ENCODE peak calls at places on chromosome 20, in nine cellular contexts. One of them, this sample, is unnamed.

GRCh38 chr20:9110916-9111432 is 42.1 kb downstream of the PLCB4 start:
- DNase-seq in heart left ventricle: no peak
- DNase-seq in left lung: no peak
- DNase-seq in PC-9: no peak
- DNase-seq in IMR-90: no peak
- DNase-seq in cardiac fibroblast: no peak
- DNase-seq in fibroblast of mammary gland: peak; percentile 24
- DNase-seq in CD8-positive, alpha-beta T cell: no peak
- DNase-seq in hepatocyte: no peak
- DNase-seq in this sample: no peak

GRCh38 chr20:60050193-60050960 is 92.2 kb downstream of the CDH26 start:
- DNase-seq in heart left ventricle: no peak
- DNase-seq in left lung: no peak
- DNase-seq in PC-9: peak; percentile 62
- DNase-seq in IMR-90: no peak
- DNase-seq in cardiac fibroblast: no peak
- DNase-seq in fibroblast of mammary gland: no peak
- DNase-seq in CD8-positive, alpha-beta T cell: no peak
- DNase-seq in hepatocyte: peak; percentile 66
- DNase-seq in this sample: peak; percentile 66

GRCh38 chr20:7302256-7302655 is 534.8 kb downstream of the BMP2 start:
- DNase-seq in heart left ventricle: no peak
- DNase-seq in left lung: no peak
- DNase-seq in PC-9: no peak
- DNase-seq in IMR-90: no peak
- DNase-seq in cardiac fibroblast: no peak
- DNase-seq in fibroblast of mammary gland: no peak
- DNase-seq in CD8-positive, alpha-beta T cell: no peak
- DNase-seq in hepatocyte: no peak
- DNase-seq in this sample: peak; percentile 40

GRCh38 chr20:44805991-44806729 is 4.2 kb downstream of the RIMS4 start:
- DNase-seq in heart left ventricle: no peak
- DNase-seq in left lung: peak; percentile 77
- DNase-seq in PC-9: no peak
- DNase-seq in IMR-90: peak; percentile 25
- DNase-seq in cardiac fibroblast: peak; percentile 89
- DNase-seq in fibroblast of mammary gland: peak; percentile 71
- DNase-seq in CD8-positive, alpha-beta T cell: no peak
- DNase-seq in hepatocyte: peak; percentile 72
- DNase-seq in this sample: no peak

GRCh38 chr20:20593447-20594170 is 118.8 kb downstream of the RALGAPA2 start:
- DNase-seq in heart left ventricle: no peak
- DNase-seq in left lung: no peak
- DNase-seq in PC-9: no peak
- DNase-seq in IMR-90: peak; percentile 65
- DNase-seq in cardiac fibroblast: peak; percentile 56
- DNase-seq in fibroblast of mammary gland: peak; percentile 67
- DNase-seq in CD8-positive, alpha-beta T cell: no peak
- DNase-seq in hepatocyte: peak; percentile 73
- DNase-seq in this sample: peak; percentile 39

GRCh38 chr20:62377615-62378085 is 9.3 kb upstream of the RPS21 start:
- DNase-seq in heart left ventricle: peak; percentile 65
- DNase-seq in left lung: no peak
- DNase-seq in PC-9: no peak
- DNase-seq in IMR-90: no peak
- DNase-seq in cardiac fibroblast: no peak
- DNase-seq in fibroblast of mammary gland: no peak
- DNase-seq in CD8-positive, alpha-beta T cell: no peak
- DNase-seq in hepatocyte: no peak
- DNase-seq in this sample: no peak

GRCh38 chr20:59751075-59751711 is 146.9 kb downstream of the PHACTR3 start:
- DNase-seq in heart left ventricle: peak; percentile 87
- DNase-seq in left lung: peak; percentile 88
- DNase-seq in PC-9: no peak
- DNase-seq in IMR-90: peak; percentile 24
- DNase-seq in cardiac fibroblast: peak; percentile 48
- DNase-seq in fibroblast of mammary gland: peak; percentile 41
- DNase-seq in CD8-positive, alpha-beta T cell: no peak
- DNase-seq in hepatocyte: peak; percentile 78
- DNase-seq in this sample: peak; percentile 25

GRCh38 chr20:46979603-46980241 is 85.1 kb downstream of the EYA2 start:
- DNase-seq in heart left ventricle: no peak
- DNase-seq in left lung: no peak
- DNase-seq in PC-9: no peak
- DNase-seq in IMR-90: no peak
- DNase-seq in cardiac fibroblast: no peak
- DNase-seq in fibroblast of mammary gland: no peak
- DNase-seq in CD8-positive, alpha-beta T cell: no peak
- DNase-seq in hepatocyte: no peak
- DNase-seq in this sample: peak; percentile 61

GRCh38 chr20:47392015-47392720 is 35.7 kb upstream of the ZMYND8 start:
- DNase-seq in heart left ventricle: no peak
- DNase-seq in left lung: no peak
- DNase-seq in PC-9: peak; percentile 100
- DNase-seq in IMR-90: peak; percentile 97
- DNase-seq in cardiac fibroblast: peak; percentile 91
- DNase-seq in fibroblast of mammary gland: peak; percentile 98
- DNase-seq in CD8-positive, alpha-beta T cell: no peak
- DNase-seq in hepatocyte: no peak
- DNase-seq in this sample: peak; percentile 99

GRCh38 chr20:4710106-4710475 is 11.6 kb upstream of the PRND start:
- DNase-seq in heart left ventricle: no peak
- DNase-seq in left lung: no peak
- DNase-seq in PC-9: no peak
- DNase-seq in IMR-90: no peak
- DNase-seq in cardiac fibroblast: no peak
- DNase-seq in fibroblast of mammary gland: no peak
- DNase-seq in CD8-positive, alpha-beta T cell: no peak
- DNase-seq in hepatocyte: no peak
- DNase-seq in this sample: no peak

GRCh38 chr20:63740501-63741353 is 1.2 kb downstream of the SLC2A4RG start:
- DNase-seq in heart left ventricle: peak; percentile 96
- DNase-seq in left lung: peak; percentile 95
- DNase-seq in PC-9: peak; percentile 82
- DNase-seq in IMR-90: peak; percentile 86
- DNase-seq in cardiac fibroblast: peak; percentile 95
- DNase-seq in fibroblast of mammary gland: peak; percentile 89
- DNase-seq in CD8-positive, alpha-beta T cell: peak; percentile 46
- DNase-seq in hepatocyte: peak; percentile 95
- DNase-seq in this sample: peak; percentile 71
- TF ChIP-seq CTCF in heart left ventricle: peak; percentile 14
- TF ChIP-seq CTCF in left lung: no peak
- TF ChIP-seq CTCF in PC-9: no peak
- TF ChIP-seq CTCF in IMR-90: peak; percentile 21
- TF ChIP-seq CTCF in cardiac fibroblast: no peak
- TF ChIP-seq CTCF in fibroblast of mammary gland: no peak
- TF ChIP-seq CTCF in CD8-positive, alpha-beta T cell: no peak
- TF ChIP-seq CTCF in hepatocyte: peak; percentile 20
- TF ChIP-seq CTCF in this sample: peak; percentile 42

GRCh38 chr20:49790077-49790798 is 22.4 kb upstream of the SLC9A8 start:
- DNase-seq in heart left ventricle: no peak
- DNase-seq in left lung: no peak
- DNase-seq in PC-9: peak; percentile 99
- DNase-seq in IMR-90: peak; percentile 89
- DNase-seq in cardiac fibroblast: peak; percentile 88
- DNase-seq in fibroblast of mammary gland: no peak
- DNase-seq in CD8-positive, alpha-beta T cell: no peak
- DNase-seq in hepatocyte: peak; percentile 65
- DNase-seq in this sample: no peak

GRCh38 chr20:49791165-49791564 is 21.5 kb upstream of the SLC9A8 start:
- DNase-seq in heart left ventricle: no peak
- DNase-seq in left lung: no peak
- DNase-seq in PC-9: no peak
- DNase-seq in IMR-90: no peak
- DNase-seq in cardiac fibroblast: no peak
- DNase-seq in fibroblast of mammary gland: no peak
- DNase-seq in CD8-positive, alpha-beta T cell: no peak
- DNase-seq in hepatocyte: no peak
- DNase-seq in this sample: no peak

GRCh38 chr20:49794336-49795124 is 18.1 kb upstream of the SLC9A8 start:
- DNase-seq in heart left ventricle: no peak
- DNase-seq in left lung: no peak
- DNase-seq in PC-9: peak; percentile 66
- DNase-seq in IMR-90: no peak
- DNase-seq in cardiac fibroblast: no peak
- DNase-seq in fibroblast of mammary gland: no peak
- DNase-seq in CD8-positive, alpha-beta T cell: no peak
- DNase-seq in hepatocyte: no peak
- DNase-seq in this sample: peak; percentile 43

GRCh38 chr20:49792611-49793010 is 20.0 kb upstream of the SLC9A8 start:
- DNase-seq in heart left ventricle: no peak
- DNase-seq in left lung: no peak
- DNase-seq in PC-9: no peak
- DNase-seq in IMR-90: no peak
- DNase-seq in cardiac fibroblast: no peak
- DNase-seq in fibroblast of mammary gland: no peak
- DNase-seq in CD8-positive, alpha-beta T cell: no peak
- DNase-seq in hepatocyte: no peak
- DNase-seq in this sample: no peak

GRCh38 chr20:49792006-49792405 is 20.6 kb upstream of the SLC9A8 start:
- DNase-seq in heart left ventricle: no peak
- DNase-seq in left lung: no peak
- DNase-seq in PC-9: no peak
- DNase-seq in IMR-90: peak; percentile 49
- DNase-seq in cardiac fibroblast: no peak
- DNase-seq in fibroblast of mammary gland: no peak
- DNase-seq in CD8-positive, alpha-beta T cell: no peak
- DNase-seq in hepatocyte: no peak
- DNase-seq in this sample: no peak
- H3K4me3 ChIP-seq in heart left ventricle: no peak overlapping the region
- H3K4me3 ChIP-seq in left lung: no peak overlapping the region
- H3K4me3 ChIP-seq in PC-9: no peak overlapping the region
- H3K4me3 ChIP-seq in IMR-90: no peak overlapping the region
- H3K4me3 ChIP-seq in cardiac fibroblast: no peak overlapping the region
- H3K4me3 ChIP-seq in fibroblast of mammary gland: no peak overlapping the region
- H3K4me3 ChIP-seq in CD8-positive, alpha-beta T cell: no peak overlapping the region
- H3K4me3 ChIP-seq in hepatocyte: no peak overlapping the region
- H3K4me3 ChIP-seq in this sample: no peak overlapping the region

GRCh38 chr20:31560094-31560899 is 44.8 kb upstream of the ID1 start:
- DNase-seq in heart left ventricle: peak; percentile 85
- DNase-seq in left lung: peak; percentile 91
- DNase-seq in PC-9: peak; percentile 90
- DNase-seq in IMR-90: peak; percentile 86
- DNase-seq in cardiac fibroblast: peak; percentile 93
- DNase-seq in fibroblast of mammary gland: peak; percentile 87
- DNase-seq in CD8-positive, alpha-beta T cell: peak; percentile 78
- DNase-seq in hepatocyte: peak; percentile 83
- DNase-seq in this sample: peak; percentile 72
- TF ChIP-seq CTCF in heart left ventricle: peak; percentile 79
- TF ChIP-seq CTCF in left lung: peak; percentile 91
- TF ChIP-seq CTCF in PC-9: peak; percentile 95
- TF ChIP-seq CTCF in IMR-90: peak; percentile 91
- TF ChIP-seq CTCF in cardiac fibroblast: peak; percentile 94
- TF ChIP-seq CTCF in fibroblast of mammary gland: peak; percentile 96
- TF ChIP-seq CTCF in CD8-positive, alpha-beta T cell: peak; percentile 79
- TF ChIP-seq CTCF in hepatocyte: peak; percentile 98
- TF ChIP-seq CTCF in this sample: peak; percentile 90

GRCh38 chr20:18412202-18412901 is 54.5 kb downstream of the DZANK1 start:
- DNase-seq in heart left ventricle: no peak
- DNase-seq in left lung: no peak
- DNase-seq in PC-9: no peak
- DNase-seq in IMR-90: no peak
- DNase-seq in cardiac fibroblast: no peak
- DNase-seq in fibroblast of mammary gland: no peak
- DNase-seq in CD8-positive, alpha-beta T cell: no peak
- DNase-seq in hepatocyte: no peak
- DNase-seq in this sample: no peak
- H3K4me3 ChIP-seq in heart left ventricle: no peak overlapping the region
- H3K4me3 ChIP-seq in left lung: no peak overlapping the region
- H3K4me3 ChIP-seq in PC-9: no peak overlapping the region
- H3K4me3 ChIP-seq in IMR-90: no peak overlapping the region
- H3K4me3 ChIP-seq in cardiac fibroblast: no peak overlapping the region
- H3K4me3 ChIP-seq in fibroblast of mammary gland: no peak overlapping the region
- H3K4me3 ChIP-seq in CD8-positive, alpha-beta T cell: no peak overlapping the region
- H3K4me3 ChIP-seq in hepatocyte: no peak overlapping the region
- H3K4me3 ChIP-seq in this sample: no peak overlapping the region

DNA sequence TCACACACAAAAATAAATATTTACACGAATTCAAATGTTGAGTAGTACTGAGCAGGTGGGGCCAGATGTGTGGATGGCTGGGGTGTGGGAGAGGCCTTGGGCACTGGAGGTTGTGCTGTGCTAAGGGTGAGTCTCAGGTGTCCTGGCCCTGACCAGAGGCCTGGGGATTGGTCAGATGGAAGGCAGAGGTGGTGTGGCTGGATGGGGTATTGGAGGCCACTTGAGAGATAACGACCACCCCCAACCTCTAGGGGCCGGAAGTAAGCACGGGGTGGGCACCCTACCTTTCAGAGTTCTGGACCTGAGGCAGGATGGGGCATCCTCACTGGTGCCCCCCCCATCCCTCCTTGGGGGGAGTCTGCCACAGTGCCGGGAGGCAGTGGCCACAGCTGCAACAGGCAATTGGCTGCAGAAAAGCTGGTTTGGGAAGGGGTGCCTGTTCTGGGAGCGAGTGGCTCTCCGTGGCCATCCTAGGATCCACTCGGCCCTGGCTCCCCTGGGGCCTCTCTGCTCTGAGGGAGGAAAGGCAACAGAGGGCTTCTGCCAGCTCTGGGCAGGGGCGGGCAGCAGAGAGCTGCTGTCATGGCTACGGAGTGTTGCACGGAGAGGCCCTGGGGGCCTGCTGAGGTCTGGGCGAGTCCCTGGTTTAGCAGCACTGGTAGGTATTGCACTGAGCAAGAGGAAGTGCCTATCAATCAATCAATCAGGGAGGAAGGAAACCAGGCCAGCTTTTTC is 87.6 kb downstream of the ASXL1 start:
- DNase-seq in heart left ventricle: no peak
- DNase-seq in left lung: no peak
- DNase-seq in PC-9: no peak
- DNase-seq in IMR-90: no peak
- DNase-seq in cardiac fibroblast: no peak
- DNase-seq in fibroblast of mammary gland: no peak
- DNase-seq in CD8-positive, alpha-beta T cell: no peak
- DNase-seq in hepatocyte: peak; percentile 61
- DNase-seq in this sample: no peak
- TF ChIP-seq CTCF in heart left ventricle: no peak
- TF ChIP-seq CTCF in left lung: no peak
- TF ChIP-seq CTCF in PC-9: no peak
- TF ChIP-seq CTCF in IMR-90: no peak
- TF ChIP-seq CTCF in cardiac fibroblast: no peak
- TF ChIP-seq CTCF in fibroblast of mammary gland: no peak
- TF ChIP-seq CTCF in CD8-positive, alpha-beta T cell: no peak
- TF ChIP-seq CTCF in hepatocyte: no peak
- TF ChIP-seq CTCF in this sample: no peak

DNA sequence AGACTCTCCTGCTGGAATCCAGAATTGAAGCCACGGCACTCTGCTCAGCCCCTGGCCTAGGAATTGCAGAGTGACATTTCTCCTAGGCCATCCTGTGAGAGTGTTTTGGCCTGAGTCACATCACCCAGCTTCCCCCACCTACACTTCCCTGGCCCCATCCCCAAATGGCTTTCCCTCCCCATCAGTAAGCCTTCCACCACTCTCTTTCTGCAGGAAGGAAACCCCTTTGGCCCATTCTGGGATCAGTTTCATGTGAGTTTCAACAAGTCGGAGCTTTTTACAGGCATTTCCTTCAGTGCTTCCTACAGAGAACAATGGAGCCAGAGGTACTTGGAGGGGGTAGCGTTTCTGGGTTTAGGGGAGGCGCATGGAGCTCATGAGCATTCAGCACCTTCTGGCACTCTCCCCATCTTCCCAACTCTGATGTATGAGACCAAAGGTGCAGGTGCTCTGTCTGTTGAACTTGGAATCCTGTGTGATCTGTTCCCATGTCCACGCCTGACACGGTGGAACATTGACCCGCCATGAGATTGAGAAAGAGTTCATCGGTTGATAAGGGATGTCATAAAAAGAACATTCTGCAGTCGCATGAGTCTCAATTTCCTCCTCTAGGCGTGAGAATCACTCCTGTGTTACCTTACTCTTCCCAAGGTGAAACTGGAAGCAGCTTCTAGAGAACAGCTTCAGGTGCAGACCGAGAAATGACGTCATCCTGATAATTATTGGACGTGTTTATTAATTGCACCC is 8.9 kb downstream of the POFUT1 start:
- DNase-seq in heart left ventricle: no peak
- DNase-seq in left lung: no peak
- DNase-seq in PC-9: no peak
- DNase-seq in IMR-90: no peak
- DNase-seq in cardiac fibroblast: no peak
- DNase-seq in fibroblast of mammary gland: no peak
- DNase-seq in CD8-positive, alpha-beta T cell: no peak
- DNase-seq in hepatocyte: peak; percentile 80
- DNase-seq in this sample: no peak
- H3K4me3 ChIP-seq in heart left ventricle: no peak overlapping the region
- H3K4me3 ChIP-seq in left lung: no peak overlapping the region
- H3K4me3 ChIP-seq in PC-9: no peak overlapping the region
- H3K4me3 ChIP-seq in IMR-90: no peak overlapping the region
- H3K4me3 ChIP-seq in cardiac fibroblast: no peak overlapping the region
- H3K4me3 ChIP-seq in fibroblast of mammary gland: no peak overlapping the region
- H3K4me3 ChIP-seq in CD8-positive, alpha-beta T cell: no peak overlapping the region
- H3K4me3 ChIP-seq in hepatocyte: no peak overlapping the region
- H3K4me3 ChIP-seq in this sample: no peak overlapping the region